ENCODE peak calls at places on chromosome 12, in ten cellular contexts. L is fibroblast of lung; P is neural crest cell; T is activated CD4-positive, alpha-beta T cell treated with anti-CD3 and anti-CD28 coated beads, Interleukin-2, amount 50 U/mL, for 48 hours; G is DMS153; O is activated naive CD8-positive, alpha-beta T cell treated with anti-CD3 and anti-CD28 coated beads, Interleukin-2, amount 50 U/mL, for 16 hours; F is stimulated activated CD4-positive, alpha-beta T cell treated with anti-CD3 and anti-CD28 coated beads, TNF-alpha, amount 100 ng/mL, for 24 hours; Y is NCI-H2029; N is IMR-90; R is iris pigment epithelial cell. X is an unnamed sample.

GRCh38 chr12:19439059-19440018 is at the start of gene AEBP2:
- DNase-seq in L (peak), P (peak), T (peak), G (peak), O (peak), F (peak), Y (peak), N (peak), R (peak), X (peak)

GRCh38 chr12:53235742-53236442 is 3.9 kb upstream of the RARG start:
- DNase-seq in L (no peak), P (no peak), T (peak), G (no peak), O (no peak), F (no peak), Y (no peak), N (no peak), R (no peak), X (no peak)

GRCh38 chr12:988616-989015 is 2.4 kb upstream of the ERC1 start:
- DNase-seq in L (no peak), P (no peak), T (no peak), G (no peak), O (no peak), F (no peak), Y (no peak), N (peak), R (peak), X (no peak)

GRCh38 chr12:52876371-52876770 is 27.6 kb upstream of the KRT78 start:
- DNase-seq in L (no peak), P (no peak), T (no peak), G (no peak), O (no peak), F (no peak), Y (peak), N (no peak), R (no peak), X (no peak)

GRCh38 chr12:2682301-2683282 is 112.2 kb upstream of the FKBP4 start:
- DNase-seq in L (peak), P (peak), T (peak), G (peak), O (no peak), F (no peak), Y (peak), N (peak), R (peak), X (no peak)

GRCh38 chr12:76863005-76863670 is 15.7 kb downstream of the CSRP2 start:
- DNase-seq in L (peak), P (no peak), T (no peak), G (no peak), O (no peak), F (no peak), Y (no peak), N (peak), R (peak), X (peak)

GRCh38 chr12:101086490-101086889 is 123.5 kb downstream of the SLC5A8 start:
- DNase-seq in L (no peak), P (no peak), T (no peak), G (no peak), O (no peak), F (no peak), Y (peak), N (peak), R (peak), X (peak)

GRCh38 chr12:9096563-9097176 is 19.0 kb downstream of the A2M start:
- DNase-seq in L (no peak), P (no peak), T (no peak), G (no peak), O (no peak), F (no peak), Y (no peak), N (no peak), R (no peak), X (no peak)

GRCh38 chr12:50711018-50711527 is 52.8 kb upstream of the ATF1 start:
- DNase-seq in L (no peak), P (no peak), T (no peak), G (no peak), O (no peak), F (no peak), Y (no peak), N (no peak), R (no peak), X (no peak)

GRCh38 chr12:80411787-80412186 is 32.2 kb upstream of the PTPRQ start:
- DNase-seq in L (no peak), P (no peak), T (no peak), G (no peak), O (no peak), F (no peak), Y (no peak), N (no peak), R (no peak), X (no peak)